ENCODE peak calls at places on chromosomes 4 and X, in six cellular contexts. A is left lung, U is nephron progenitor cell, E is dorsolateral prefrontal cortex, H is OCI-LY7, P is fibroblast of lung. L is an unnamed sample.

GRCh38 chr4:80471701-80472100 is 136.2 kb downstream of the CFAP299 start:
- DNase-seq in A (peak; percentile 76), U (peak; percentile 33), E (no peak), H (peak; percentile 41), P (peak; percentile 47), L (peak; percentile 69)

GRCh38 chr4:73998040-73999011 is at the start of gene CXCL5:
- DNase-seq in A (peak; percentile 85), U (peak; percentile 63), E (peak; percentile 21), H (no peak), P (peak; percentile 75), L (peak; percentile 78)

GRCh38 chrX:131040781-131041180 is 17.4 kb upstream of the ARHGAP36 start:
- DNase-seq in A (no peak), U (no peak), E (no peak), H (no peak), P (no peak), L (no peak)

GRCh38 chr4:20684852-20685763 is 15.2 kb upstream of the PACRGL start:
- DNase-seq in A (no peak), U (no peak), E (no peak), H (peak; percentile 48), P (peak; percentile 56), L (no peak)

GRCh38 chr4:4603592-4603991 is 61.7 kb upstream of the STX18 start:
- DNase-seq in A (no peak), U (no peak), E (no peak), H (no peak), P (no peak), L (no peak)

GRCh38 chrX:19577181-19577810 is 62.0 kb upstream of the MAP3K15 start:
- DNase-seq in A (no peak), U (no peak), E (no peak), H (no peak), P (no peak), L (no peak)

GRCh38 chrX:148530464-148531077 is 30.2 kb downstream of the AFF2 start:
- DNase-seq in A (no peak), U (no peak), E (no peak), H (peak; percentile 55), P (peak; percentile 43), L (no peak)

GRCh38 chr4:15291133-15291532 is 136.7 kb upstream of the C1QTNF7 start:
- DNase-seq in A (no peak), U (no peak), E (no peak), H (no peak), P (no peak), L (no peak)

GRCh38 chr4:74682567-74683359 is 111.6 kb downstream of the BTC start:
- DNase-seq in A (no peak), U (no peak), E (no peak), H (no peak), P (peak; percentile 88), L (no peak)

GRCh38 chr4:26331380-26331945 is 10.6 kb downstream of the RBPJ start:
- DNase-seq in A (no peak), U (no peak), E (no peak), H (no peak), P (no peak), L (no peak)

GRCh38 chr4:119627267-119628190 is 1.1 kb downstream of the PDE5A start:
- DNase-seq in A (peak; percentile 93), U (peak; percentile 75), E (no peak), H (peak; percentile 67), P (peak; percentile 92), L (peak; percentile 83)

GRCh38 chr4:41538017-41538733 is at the start of gene LIMCH1:
- DNase-seq in A (peak; percentile 43), U (peak; percentile 7), E (no peak), H (no peak), P (peak; percentile 47), L (peak; percentile 67)

GRCh38 chrX:42495139-42495538 is 282.8 kb downstream of the PPP1R2C start:
- DNase-seq in A (no peak), U (no peak), E (no peak), H (no peak), P (no peak), L (no peak)

GRCh38 chrX:50638123-50638522 is 167.5 kb upstream of the DGKK start:
- DNase-seq in A (no peak), U (no peak), E (no peak), H (no peak), P (peak; percentile 0), L (peak; percentile 63)

GRCh38 chrX:136162827-136163427 is 15.6 kb downstream of the FHL1 start:
- DNase-seq in A (no peak), U (peak; percentile 37), E (no peak), H (peak; percentile 42), P (peak; percentile 59), L (no peak)

GRCh38 chr4:8370835-8371234 is 69.7 kb downstream of the ACOX3 start:
- DNase-seq in A (no peak), U (no peak), E (no peak), H (no peak), P (no peak), L (peak; percentile 38)

GRCh38 chr4:139933541-139933940 is 220.4 kb downstream of the MAML3 start:
- DNase-seq in A (no peak), U (no peak), E (no peak), H (no peak), P (no peak), L (no peak)

GRCh38 chr4:155005395-155006087 is 202.9 kb upstream of the NPY2R start:
- DNase-seq in A (no peak), U (no peak), E (no peak), H (no peak), P (peak; percentile 72), L (no peak)

GRCh38 chr4:159396151-159396550 is 293.3 kb downstream of the RAPGEF2 start:
- DNase-seq in A (no peak), U (no peak), E (no peak), H (no peak), P (no peak), L (no peak)

GRCh38 chr4:86593726-86594558 is at the start of gene PTPN13:
- DNase-seq in A (peak; percentile 97), U (peak; percentile 99), E (peak; percentile 98), H (no peak), P (peak; percentile 99), L (peak; percentile 99)